ENCODE peak calls at places on chromosome X, in eight cellular contexts. V is hepatocyte, O is adipocyte, A is upper lobe of left lung, X is left ventricle myocardium inferior, F is heart left ventricle, S is OCI-LY7, I is aorta. Z is an unnamed sample. For H3K36me3, the result is how much of the 10 kb centered on the place peaks cover.

GRCh38 chrX:55767100-55767499 is 49.6 kb downstream of the RRAGB start:
- DNase-seq in O (peak), S (no peak), X (no peak), I (no peak), A (no peak), V (no peak), F (no peak), Z (no peak)

GRCh38 chrX:69133561-69134542 is 31.4 kb downstream of the PJA1 start:
- DNase-seq in V (peak), A (no peak), F (no peak), I (no peak), S (peak), X (no peak), O (no peak), Z (no peak)

GRCh38 chrX:74656079-74656745 is 41.8 kb upstream of the RLIM start:
- DNase-seq in X (no peak), I (no peak), F (no peak), O (no peak), A (no peak), S (no peak), V (no peak), Z (no peak)

GRCh38 chrX:10004832-10005475 is 37.8 kb downstream of the CLDN34 start:
- DNase-seq in O (no peak), I (no peak), F (no peak), S (no peak), X (no peak), A (no peak), V (no peak), Z (no peak)

GRCh38 chrX:72572248-72573157 is at the start of gene HDAC8:
- DNase-seq in V (peak), X (peak), A (no peak), I (peak), F (peak), O (peak), S (peak), Z (peak)

GRCh38 chrX:27399146-27399456 is 64.0 kb downstream of the PPP4R3C start:
- DNase-seq in A (no peak), I (no peak), O (no peak), F (no peak), X (no peak), S (no peak), V (no peak), Z (no peak)

GRCh38 chrX:53284684-53285447 is 3.5 kb upstream of the IQSEC2 start:
- DNase-seq in A (no peak), F (peak), V (peak), O (peak), X (peak), I (peak), S (peak), Z (no peak)

GRCh38 chrX:41734530-41734929 is 10.5 kb downstream of the GPR82 start:
- DNase-seq in O (peak), I (no peak), X (no peak), F (no peak), V (no peak), A (no peak), S (peak), Z (no peak)

GRCh38 chrX:134718329-134719317 is 60.4 kb upstream of the PLAC1 start:
- DNase-seq in V (peak), X (no peak), I (no peak), S (peak), A (no peak), O (peak), F (no peak), Z (peak)

GRCh38 chrX:140157611-140158010 is 192.3 kb upstream of the CXorf66 start:
- DNase-seq in I (no peak), X (no peak), S (no peak), O (no peak), V (no peak), F (no peak), A (no peak), Z (no peak)

GRCh38 chrX:150225266-150225665 is 137.9 kb upstream of the MAMLD1 start:
- DNase-seq in F (no peak), S (no peak), A (no peak), O (no peak), I (no peak), V (no peak), X (no peak), Z (no peak)

GRCh38 chrX:78237127-78237526 is 90.3 kb downstream of the CYSLTR1 start:
- DNase-seq in I (no peak), V (no peak), F (no peak), O (no peak), X (no peak), A (no peak), S (no peak), Z (no peak)

GRCh38 chrX:15366507-15367352 is 17.5 kb downstream of the VEGFD start:
- DNase-seq in A (no peak), F (no peak), S (no peak), O (no peak), I (no peak), X (no peak), V (no peak), Z (no peak)

GRCh38 chrX:77788050-77788449 is 2.0 kb upstream of the ATRX start:
- DNase-seq in I (no peak), X (no peak), F (no peak), O (no peak), A (no peak), S (peak), V (peak), Z (no peak)

GRCh38 chrX:122866527-122866926 is 317.6 kb upstream of the GRIA3 start:
- DNase-seq in F (no peak), I (no peak), V (peak), X (no peak), A (no peak), S (no peak), O (peak), Z (peak)

GRCh38 chrX:2441466-2441865 is 59.3 kb downstream of the DHRSX start:
- DNase-seq in A (no peak), S (no peak), O (no peak), I (no peak), X (no peak), V (no peak), F (no peak), Z (no peak)

GRCh38 chrX:104253567-104254441 is 929 bp downstream of the ESX1 start:
- DNase-seq in X (no peak), V (no peak), F (no peak), A (peak), O (peak), I (no peak), S (no peak), Z (no peak)

GRCh38 chrX:78624884-78625283 is 34.2 kb downstream of the RTL3 start:
- DNase-seq in X (no peak), S (no peak), V (no peak), I (no peak), O (no peak), F (no peak), A (no peak), Z (no peak)

GRCh38 chrX:125952973-125953372 is 213.1 kb downstream of the DCAF12L2 start:
- DNase-seq in O (no peak), F (no peak), S (no peak), X (no peak), A (no peak), I (no peak), V (no peak), Z (no peak)

GRCh38 chrX:2578864-2579263 is 78.1 kb upstream of the DHRSX start:
- DNase-seq in V (no peak), F (no peak), S (peak), I (no peak), X (no peak), A (no peak), O (no peak), Z (no peak)

GRCh38 chrX:47380268-47380667 is 9.9 kb downstream of the ZNF157 start:
- DNase-seq in O (no peak), I (peak), X (peak), A (no peak), F (no peak), V (no peak), S (no peak), Z (no peak)

GRCh38 chrX:17247144-17247543 is 127.9 kb upstream of the NHS start:
- DNase-seq in I (no peak), O (no peak), V (no peak), A (no peak), X (no peak), F (no peak), S (no peak), Z (no peak)

GRCh38 chrX:115362334-115363095 is 73.0 kb downstream of the LUZP4 start:
- DNase-seq in I (no peak), O (peak), V (no peak), X (no peak), A (no peak), F (no peak), S (no peak), Z (no peak)

GRCh38 chrX:45445745-45446412 is 245.2 kb upstream of the DIPK2B start:
- DNase-seq in F (no peak), X (no peak), I (no peak), V (peak), S (no peak), A (no peak), O (peak), Z (peak)

GRCh38 chrX:16002185-16002584 is 121.2 kb upstream of the GRPR start:
- DNase-seq in O (no peak), S (no peak), F (no peak), X (no peak), I (no peak), V (no peak), A (no peak), Z (no peak)

GRCh38 chrX:110267874-110268273 is 50.0 kb downstream of the AMMECR1 start:
- DNase-seq in O (no peak), V (no peak), A (no peak), I (no peak), S (no peak), F (no peak), X (no peak), Z (no peak)

GRCh38 chrX:11371106-11371505 is 77.9 kb downstream of the AMELX start:
- DNase-seq in O (no peak), V (no peak), S (no peak), I (no peak), A (no peak), F (no peak), X (no peak), Z (no peak)

GRCh38 chrX:45602151-45602550 is 401.5 kb upstream of the DIPK2B start:
- DNase-seq in S (no peak), F (no peak), I (no peak), A (no peak), X (no peak), O (peak), V (no peak), Z (no peak)

GRCh38 chrX:56783450-56783831 is 54.4 kb downstream of the NBDY start:
- DNase-seq in F (no peak), X (no peak), I (peak), V (no peak), O (no peak), S (no peak), A (no peak), Z (no peak)

GRCh38 chrX:111955916-111956315 is 79.9 kb downstream of the TRPC5OS start:
- DNase-seq in V (no peak), F (no peak), O (no peak), S (no peak), X (no peak), I (no peak), A (no peak), Z (no peak)

GRCh38 chrX:140440891-140441290 is 64.0 kb downstream of the SOX3 start:
- DNase-seq in V (peak), X (no peak), I (no peak), S (no peak), F (no peak), A (no peak), O (no peak), Z (no peak)

GRCh38 chrX:11137543-11138139 is 26.5 kb downstream of the HCCS start:
- DNase-seq in V (peak), X (no peak), F (no peak), O (peak), A (no peak), I (no peak), S (peak), Z (peak)

GRCh38 chrX:7117587-7117986 is 29.9 kb upstream of the STS start:
- DNase-seq in O (no peak), S (peak), A (no peak), F (no peak), V (no peak), I (no peak), X (no peak), Z (no peak)

GRCh38 chrX:54413753-54414152 is 26.5 kb upstream of the TSR2 start:
- DNase-seq in O (peak), S (no peak), X (no peak), V (peak), F (no peak), I (no peak), A (no peak), Z (no peak)

DNA sequence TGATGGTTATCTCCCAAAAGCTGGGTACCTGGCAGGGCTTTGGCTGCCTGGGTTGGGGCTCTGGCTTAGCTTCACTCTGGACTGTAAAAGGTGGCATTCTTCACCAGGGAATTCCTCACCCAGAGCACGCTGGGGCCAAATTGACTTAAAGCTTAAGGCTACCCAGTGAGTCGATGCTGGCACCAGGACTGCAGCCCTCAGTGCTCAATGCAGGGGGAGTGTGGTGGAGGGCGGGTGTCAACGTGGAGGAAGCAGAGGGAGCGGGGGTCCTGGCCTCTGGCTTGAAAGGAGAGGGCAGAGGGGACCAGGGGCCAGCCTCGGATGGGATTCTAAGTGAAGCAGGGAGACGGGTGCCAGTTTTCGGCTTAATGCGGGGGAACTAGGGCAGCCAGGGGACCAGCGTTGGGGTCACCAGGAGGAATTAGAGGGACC is 446 bp upstream of the FAM50A start:
- DNase-seq in I (no peak), X (no peak), S (no peak), A (no peak), F (no peak), O (peak), V (no peak), Z (no peak)
- H3K36me3 ChIP-seq in I (under half), X (under half), S (under half), A (under half), F (under half), O (under half), V (under half), Z (under half)

GRCh38 chrX:128517691-128518090 is 465.5 kb upstream of the ACTRT1 start:
- DNase-seq in O (no peak), V (no peak), A (no peak), S (no peak), F (no peak), X (no peak), I (no peak), Z (no peak)
- H3K36me3 ChIP-seq in O (under half), V (under half), A (under half), S (under half), F (under half), X (under half), I (under half), Z (under half)

GRCh38 chrX:151448509-151448908 is 51.5 kb downstream of the VMA21 start:
- DNase-seq in I (no peak), F (no peak), V (no peak), A (no peak), O (no peak), X (no peak), S (no peak), Z (no peak)
- H3K36me3 ChIP-seq in I (under half), F (under half), V (under half), A (under half), O (under half), X (under half), S (under half), Z (under half)

DNA sequence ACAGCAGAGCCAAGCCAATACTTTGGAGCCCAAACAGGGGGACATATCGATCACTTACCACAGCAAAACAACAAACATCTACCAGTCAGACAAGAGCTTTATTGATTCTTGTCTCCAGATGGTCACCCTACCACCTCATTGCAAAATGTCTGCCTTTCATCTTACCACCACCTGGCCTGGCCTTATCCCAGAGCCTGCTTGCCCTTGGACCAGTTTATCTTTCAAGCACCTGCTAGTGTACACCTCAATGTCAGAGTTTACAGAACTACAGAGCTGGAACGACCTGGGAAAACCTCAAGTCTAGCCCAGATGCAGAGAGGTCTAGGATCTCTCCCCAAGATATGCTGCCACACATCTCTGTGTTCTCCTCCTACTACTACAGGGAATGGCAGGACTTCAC is 4.5 kb downstream of the BCAP31 start:
- DNase-seq in A (no peak), I (no peak), F (no peak), V (no peak), O (no peak), S (no peak), X (no peak), Z (no peak)
- H3K36me3 ChIP-seq in A (under half), I (under half), F (under half), V (under half), O (half or more), S (half or more), X (under half), Z (under half)

DNA sequence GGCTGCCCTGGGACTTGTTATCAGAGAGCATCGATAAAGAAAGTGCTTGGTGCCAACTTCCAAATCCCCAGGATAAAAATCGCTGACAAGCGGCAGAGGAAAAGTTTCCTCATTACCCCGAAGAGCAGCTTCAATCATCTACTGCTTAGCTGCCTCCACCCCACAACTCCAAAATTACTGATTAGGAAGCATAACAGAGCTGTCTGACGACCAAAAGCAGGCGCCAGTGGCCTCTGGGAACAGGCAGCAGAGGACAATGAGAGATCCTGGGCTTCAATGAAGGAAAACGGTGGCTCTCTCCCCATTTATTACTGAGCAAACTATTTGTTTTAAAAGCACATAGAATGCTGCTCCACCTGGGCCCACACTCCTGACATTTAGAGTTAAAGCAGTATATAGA is 20.6 kb downstream of the BCOR start:
- DNase-seq in A (no peak), F (no peak), V (no peak), I (peak), O (no peak), X (no peak), S (no peak), Z (no peak)
- H3K36me3 ChIP-seq in A (under half), F (under half), V (under half), I (under half), O (under half), X (under half), S (half or more), Z (under half)

GRCh38 chrX:302975-303374 is 15.6 kb downstream of the GTPBP6 start:
- DNase-seq in A (no peak), S (no peak), I (peak), F (peak), X (no peak), O (no peak), V (no peak), Z (no peak)

GRCh38 chrX:295136-295535 is 14.0 kb downstream of the PLCXD1 start:
- DNase-seq in O (no peak), X (no peak), V (no peak), I (peak), F (peak), S (no peak), A (peak), Z (no peak)

GRCh38 chrX:298993-299392 is 17.8 kb downstream of the PLCXD1 start:
- DNase-seq in S (no peak), I (peak), A (no peak), V (no peak), O (no peak), F (peak), X (no peak), Z (no peak)

GRCh38 chrX:300334-300733 is 18.3 kb downstream of the GTPBP6 start:
- DNase-seq in F (no peak), X (no peak), O (no peak), V (no peak), A (no peak), I (no peak), S (no peak), Z (no peak)
- H3K36me3 ChIP-seq in F (under half), X (half or more), O (under half), V (under half), A (under half), I (under half), S (half or more), Z (under half)

GRCh38 chrX:148905376-148905775 is 405.0 kb downstream of the AFF2 start:
- DNase-seq in V (no peak), S (no peak), X (no peak), A (no peak), I (no peak), F (no peak), O (no peak), Z (no peak)
- H3K36me3 ChIP-seq in V (under half), S (half or more), X (under half), A (under half), I (under half), F (under half), O (under half), Z (under half)

GRCh38 chrX:20135956-20136355 is 5.7 kb downstream of the EIF1AX start:
- DNase-seq in O (no peak), S (no peak), V (no peak), F (no peak), A (no peak), X (no peak), I (no peak), Z (no peak)
- H3K36me3 ChIP-seq in O (half or more), S (half or more), V (under half), F (under half), A (under half), X (half or more), I (under half), Z (under half)

DNA sequence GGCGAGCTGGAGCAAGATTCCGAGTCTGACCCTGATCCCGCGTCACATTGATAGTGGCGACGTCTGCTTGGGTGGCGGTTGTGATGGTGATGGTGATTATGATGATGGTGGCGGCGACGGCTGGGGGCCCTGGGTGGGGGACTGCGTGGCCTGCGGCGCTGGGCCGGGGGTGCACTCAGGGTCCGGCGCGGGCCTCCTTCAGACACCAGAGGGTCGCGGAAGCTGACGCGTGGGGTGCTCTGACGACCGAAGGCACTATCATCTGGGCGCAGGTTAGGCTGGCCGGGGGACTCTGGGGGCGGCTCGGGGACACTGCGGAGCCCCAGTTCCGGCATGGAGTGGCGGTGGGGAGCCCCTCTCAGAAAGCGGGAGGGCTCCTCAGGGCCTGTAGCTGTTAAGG is 4.2 kb downstream of the PLP2 start:
- DNase-seq in O (no peak), I (no peak), X (no peak), V (no peak), S (no peak), F (no peak), A (peak), Z (no peak)
- H3K36me3 ChIP-seq in O (under half), I (under half), X (under half), V (under half), S (half or more), F (under half), A (under half), Z (under half)